ENCODE peak calls at places on chromosomes 12 and 14, in seven cellular contexts. O is foreskin fibroblast, Q is tibial nerve, K is spleen, L is WERI-Rb-1, W is pancreas, Z is GM10248. I is an unnamed sample.

GRCh38 chr12:969821-970220 is 20.3 kb upstream of the RAD52 start:
- DNase-seq in O (no peak), Z (no peak), Q (no peak), K (no peak), L (no peak), W (no peak), I (no peak)

GRCh38 chr12:125889742-125890141 is 824.5 kb downstream of the AACS start:
- DNase-seq in W (no peak), Z (no peak), O (no peak), Q (no peak), K (no peak), L (no peak), I (no peak)

GRCh38 chr12:121060149-121061001 is 21.3 kb upstream of the OASL start:
- DNase-seq in K (peak; percentile 85), O (peak; percentile 16), L (peak; percentile 18), Z (peak; percentile 81), Q (no peak), W (no peak), I (no peak)

GRCh38 chr14:53581497-53581896 is 375.1 kb downstream of the BMP4 start:
- DNase-seq in K (no peak), Z (no peak), O (no peak), Q (no peak), L (no peak), W (no peak), I (no peak)

GRCh38 chr12:54420766-54421144 is 1.7 kb upstream of the ITGA5 start:
- DNase-seq in L (no peak), Z (no peak), Q (peak; percentile 61), W (no peak), K (no peak), O (no peak), I (no peak)

GRCh38 chr14:101466456-101467180 is 94.7 kb upstream of the DIO3 start:
- DNase-seq in O (no peak), Z (no peak), W (no peak), K (peak; percentile 50), Q (no peak), L (no peak), I (peak; percentile 26)

GRCh38 chr12:4954632-4955354 is 45.1 kb downstream of the KCNA1 start:
- DNase-seq in Z (no peak), L (peak; percentile 31), K (no peak), O (no peak), W (no peak), Q (no peak), I (no peak)

GRCh38 chr14:75971509-75971908 is 10.3 kb downstream of the TGFB3 start:
- DNase-seq in O (no peak), W (no peak), Q (no peak), Z (no peak), K (no peak), L (no peak), I (no peak)

GRCh38 chr14:99514552-99515300 is 33.5 kb downstream of the CCNK start:
- DNase-seq in O (no peak), W (peak; percentile 57), K (peak; percentile 76), Q (no peak), Z (no peak), L (peak; percentile 8), I (peak; percentile 71)

GRCh38 chr12:56221757-56222530 is at the start of gene RNF41:
- DNase-seq in L (peak; percentile 97), O (peak; percentile 97), K (peak; percentile 99), Q (peak; percentile 98), W (peak; percentile 95), Z (peak; percentile 97), I (peak; percentile 99)

GRCh38 chr12:90899456-90900182 is 55.4 kb downstream of the CCER1 start:
- DNase-seq in L (no peak), O (peak; percentile 55), Q (no peak), K (no peak), Z (no peak), W (no peak), I (no peak)

DNA sequence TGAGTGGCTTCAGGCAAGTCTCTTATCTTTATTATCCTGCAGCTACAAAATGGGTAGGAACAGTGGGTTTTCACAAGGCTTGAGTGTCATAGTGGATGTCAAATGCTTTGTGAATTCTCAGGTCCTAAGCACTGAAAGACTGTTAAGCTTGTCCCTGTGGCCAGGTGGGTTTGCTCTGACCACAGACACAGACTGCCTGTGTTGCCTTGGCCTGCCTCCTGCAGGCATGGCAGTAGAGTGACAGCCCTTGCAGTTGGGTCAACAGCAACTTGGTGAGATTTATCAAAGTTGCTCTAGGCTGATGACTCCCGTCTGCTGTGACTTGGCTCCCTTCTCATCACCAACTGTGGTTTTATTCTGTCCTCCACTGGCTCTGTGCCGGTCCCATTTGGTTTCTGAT is 520.0 kb upstream of the CCDC196 start:
- DNase-seq in O (no peak), L (no peak), Z (no peak), K (no peak), W (no peak), Q (no peak), I (no peak)
- TF ChIP-seq CTCF in O (no peak), L (peak; percentile 32), Z (no peak), K (no peak), W (no peak), Q (no peak), I (no peak)

GRCh38 chr14:56687123-56687522 is 107.5 kb downstream of the TMEM260 start:
- DNase-seq in K (no peak), O (no peak), W (no peak), Z (no peak), Q (no peak), L (no peak), I (no peak)

DNA sequence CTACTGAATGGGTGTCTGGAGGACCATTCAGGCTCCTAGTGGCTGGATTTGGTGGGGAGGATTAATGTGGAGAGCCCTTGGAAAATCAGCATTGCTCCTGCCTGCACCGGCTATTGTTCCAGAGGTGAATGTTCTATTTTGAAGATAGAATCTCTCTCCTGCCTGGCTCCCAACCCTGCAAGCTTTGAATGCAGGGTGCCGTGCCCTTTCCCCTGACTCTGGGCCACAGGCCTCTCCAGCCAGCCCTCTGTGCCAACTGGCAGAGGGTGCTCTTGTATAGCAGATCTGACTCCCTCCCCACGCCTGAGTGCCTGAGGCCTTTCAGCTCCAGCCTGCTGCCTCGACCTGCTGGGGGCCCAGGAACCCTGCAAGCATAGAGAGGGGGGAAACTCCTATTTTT is 106.8 kb downstream of the TMEM260 start:
- DNase-seq in L (peak; percentile 83), O (no peak), Q (no peak), Z (no peak), W (no peak), K (no peak), I (peak; percentile 76)
- TF ChIP-seq CTCF in L (peak; percentile 81), O (no peak), Q (no peak), Z (no peak), W (no peak), K (no peak), I (peak; percentile 28)

GRCh38 chr12:34626363-34627157 is 604.3 kb downstream of the ALG10 start:
- DNase-seq in O (no peak), W (no peak), Z (no peak), L (no peak), K (no peak), Q (no peak), I (no peak)

GRCh38 chr12:34625116-34625515 is 602.8 kb downstream of the ALG10 start:
- DNase-seq in W (no peak), O (no peak), L (no peak), Q (no peak), K (no peak), Z (no peak), I (no peak)
- TF ChIP-seq CTCF in W (no peak), O (no peak), L (peak; percentile 3), Q (no peak), K (no peak), Z (peak; percentile 15), I (peak; percentile 22)

GRCh38 chr12:92530706-92531105 is 172.1 kb upstream of the PLEKHG7 start:
- DNase-seq in Z (no peak), L (no peak), W (no peak), O (no peak), Q (no peak), K (no peak), I (no peak)

GRCh38 chr12:92529944-92530343 is 172.8 kb upstream of the PLEKHG7 start:
- DNase-seq in K (no peak), O (no peak), W (no peak), L (no peak), Q (no peak), Z (no peak), I (no peak)

GRCh38 chr12:92528097-92528496 is 174.7 kb upstream of the PLEKHG7 start:
- DNase-seq in Z (no peak), K (no peak), L (no peak), Q (no peak), W (no peak), O (no peak), I (no peak)

GRCh38 chr12:92524489-92524888 is 178.3 kb upstream of the PLEKHG7 start:
- DNase-seq in Z (no peak), O (no peak), L (no peak), W (no peak), Q (no peak), K (no peak), I (no peak)

GRCh38 chr12:92528586-92528985 is 174.2 kb upstream of the PLEKHG7 start:
- DNase-seq in K (no peak), Q (no peak), Z (no peak), L (no peak), W (no peak), O (no peak), I (no peak)
- TF ChIP-seq CTCF in K (no peak), Q (no peak), Z (no peak), L (no peak), W (no peak), O (no peak), I (no peak)

GRCh38 chr14:34190746-34191145 is 239.9 kb upstream of the EGLN3 start:
- DNase-seq in W (no peak), K (no peak), O (no peak), L (peak; percentile 54), Z (no peak), Q (no peak), I (no peak)

GRCh38 chr14:34187645-34188044 is 236.8 kb upstream of the EGLN3 start:
- DNase-seq in K (no peak), L (no peak), Z (no peak), W (no peak), O (no peak), Q (no peak), I (no peak)

GRCh38 chr14:34189866-34190265 is 239.0 kb upstream of the EGLN3 start:
- DNase-seq in K (no peak), Q (no peak), O (no peak), Z (no peak), W (no peak), L (no peak), I (no peak)

GRCh38 chr14:34181308-34181707 is 230.4 kb upstream of the EGLN3 start:
- DNase-seq in K (no peak), Z (no peak), Q (peak; percentile 9), W (no peak), L (no peak), O (no peak), I (no peak)

GRCh38 chr14:34187061-34187460 is 236.2 kb upstream of the EGLN3 start:
- DNase-seq in K (no peak), W (no peak), L (no peak), Q (no peak), O (no peak), Z (no peak), I (no peak)
- TF ChIP-seq CTCF in K (no peak), W (no peak), L (no peak), Q (no peak), O (no peak), Z (no peak), I (no peak)